ENCODE peak calls at places on chromosome 10, in seven cellular contexts. A is CD8-positive, alpha-beta memory T cell; F is GM23248; O is stimulated activated CD4-positive, alpha-beta T cell treated with anti-CD3 and anti-CD28 coated beads, Interleukin-4, amount 100 ng/mL, for 1 hour; Q is K562; U is choroid plexus epithelial cell; D is NCI-H774. N is an unnamed sample.

GRCh38 chr10:98555011-98555619 is 108.4 kb upstream of the HPS1 start:
- DNase-seq in A (no peak), F (no peak), O (no peak), Q (no peak), U (no peak), D (peak; percentile 19), N (no peak)

GRCh38 chr10:129544205-129545202 is 77.5 kb downstream of the MGMT start:
- DNase-seq in A (no peak), F (no peak), O (no peak), Q (no peak), U (no peak), D (no peak), N (peak; percentile 75)

GRCh38 chr10:100996678-100997363 is 2.8 kb upstream of the LZTS2 start:
- DNase-seq in A (no peak), F (peak; percentile 53), O (peak; percentile 49), Q (peak; percentile 39), U (no peak), D (peak; percentile 4), N (no peak)

GRCh38 chr10:11724938-11725776 is 17.0 kb upstream of the ECHDC3 start:
- DNase-seq in A (no peak), F (peak; percentile 79), O (no peak), Q (peak; percentile 81), U (peak; percentile 90), D (peak; percentile 48), N (no peak)

GRCh38 chr10:101121661-101122045 is 9.4 kb upstream of the TLX1 start:
- DNase-seq in A (no peak), F (no peak), O (no peak), Q (no peak), U (no peak), D (no peak), N (no peak)

GRCh38 chr10:133379152-133379800 is at the start of gene PAOX:
- DNase-seq in A (peak; percentile 72), F (peak; percentile 71), O (peak; percentile 69), Q (peak; percentile 71), U (peak; percentile 65), D (peak; percentile 8), N (peak; percentile 92)

GRCh38 chr10:103725242-103725641 is 130.1 kb downstream of the SH3PXD2A start:
- DNase-seq in A (no peak), F (no peak), O (no peak), Q (no peak), U (no peak), D (no peak), N (peak; percentile 21)

GRCh38 chr10:112732277-112732891 is 217.7 kb upstream of the TCF7L2 start:
- DNase-seq in A (no peak), F (peak; percentile 41), O (no peak), Q (no peak), U (no peak), D (no peak), N (no peak)

GRCh38 chr10:71718165-71718678 is 1.4 kb downstream of the C10orf105 start:
- DNase-seq in A (no peak), F (no peak), O (no peak), Q (no peak), U (no peak), D (no peak), N (no peak)

GRCh38 chr10:120948889-120949382 is 97.8 kb downstream of the WDR11 start:
- DNase-seq in A (peak; percentile 54), F (peak; percentile 89), O (peak; percentile 69), Q (peak; percentile 62), U (peak; percentile 84), D (no peak), N (peak; percentile 59)

GRCh38 chr10:121772406-121772805 is 155.4 kb downstream of the ATE1 start:
- DNase-seq in A (no peak), F (peak; percentile 34), O (no peak), Q (no peak), U (no peak), D (no peak), N (no peak)

GRCh38 chr10:35194906-35195305 is 68.3 kb downstream of the CREM start:
- DNase-seq in A (peak; percentile 69), F (peak; percentile 56), O (no peak), Q (peak; percentile 82), U (peak; percentile 61), D (peak; percentile 7), N (no peak)

GRCh38 chr10:80150172-80150571 is 17.6 kb downstream of the PLAC9 start:
- DNase-seq in A (no peak), F (no peak), O (no peak), Q (no peak), U (no peak), D (no peak), N (no peak)

GRCh38 chr10:8392216-8392615 is 337.7 kb downstream of the GATA3 start:
- DNase-seq in A (no peak), F (peak; percentile 60), O (no peak), Q (no peak), U (peak; percentile 12), D (no peak), N (no peak)

GRCh38 chr10:111784386-111784785 is 399.2 kb downstream of the GPAM start:
- DNase-seq in A (no peak), F (peak; percentile 2), O (no peak), Q (no peak), U (no peak), D (no peak), N (no peak)

GRCh38 chr10:46787321-46787615 is 124.0 kb upstream of the PTPN20 start:
- DNase-seq in A (peak; percentile 58), F (peak; percentile 82), O (no peak), Q (peak; percentile 61), U (peak; percentile 61), D (no peak), N (no peak)

N was measured in left lung.